ENCODE peak calls at places on chromosome 15, in four cellular contexts. G is GM23248, X is tibial nerve, Y is right cardiac atrium. H is an unnamed sample.

GRCh38 chr15:57032338-57032737 is 113.9 kb downstream of the TCF12 start:
- DNase-seq in G (no peak), X (no peak), Y (no peak), H (no peak)

GRCh38 chr15:63985221-63986184 is 60.8 kb downstream of the DAPK2 start:
- DNase-seq in G (peak), X (no peak), Y (peak), H (no peak)

GRCh38 chr15:74620636-74621545 is 5.3 kb downstream of the CLK3 start:
- DNase-seq in G (peak), X (peak), Y (peak), H (no peak)

GRCh38 chr15:75902129-75902557 is 1.5 kb upstream of the FBXO22 start:
- DNase-seq in X (no peak), G (no peak), Y (no peak), H (no peak)

GRCh38 chr15:65373163-65373651 is 4.6 kb downstream of the IGDCC3 start:
- DNase-seq in X (no peak), G (no peak), Y (no peak), H (no peak)

GRCh38 chr15:76668900-76669299 is 236.2 kb downstream of the SCAPER start:
- DNase-seq in G (no peak), X (no peak), Y (no peak), H (no peak)

GRCh38 chr15:78308422-78309021 is 9.1 kb upstream of the SKIC8 start:
- DNase-seq in X (peak), G (peak), Y (peak), H (peak)

GRCh38 chr15:43225201-43225949 is 4.6 kb upstream of the EPB42 start:
- DNase-seq in Y (no peak), X (peak), G (peak), H (peak)

GRCh38 chr15:29018406-29018805 is 132.6 kb downstream of the APBA2 start:
- DNase-seq in X (no peak), G (no peak), Y (no peak), H (no peak)

GRCh38 chr15:29612096-29612495 is 210.2 kb downstream of the TJP1 start:
- DNase-seq in Y (no peak), G (peak), X (no peak), H (no peak)

GRCh38 chr15:40100947-40101905 is 7.5 kb downstream of the BMF start:
- DNase-seq in Y (no peak), G (no peak), X (no peak), H (no peak)

GRCh38 chr15:96972201-96972600 is 641.7 kb downstream of the NR2F2 start:
- DNase-seq in X (no peak), Y (no peak), G (no peak), H (no peak)

GRCh38 chr15:36756707-36757106 is 177.3 kb downstream of the CDIN1 start:
- DNase-seq in Y (no peak), X (no peak), G (no peak), H (no peak)

GRCh38 chr15:63104727-63105126 is 16.9 kb upstream of the LACTB start:
- DNase-seq in Y (no peak), X (no peak), G (peak), H (no peak)

GRCh38 chr15:62150445-62150844 is 14.6 kb downstream of the C2CD4B start:
- DNase-seq in Y (no peak), G (no peak), X (no peak), H (no peak)

GRCh38 chr15:85379403-85380131 is 836 bp upstream of the AKAP13 start:
- DNase-seq in G (peak), Y (no peak), X (peak), H (no peak)

GRCh38 chr15:60831540-60831939 is 352.6 kb upstream of the ICE2 start:
- DNase-seq in G (peak), Y (no peak), X (no peak), H (no peak)

GRCh38 chr15:71323604-71324003 is 208.3 kb downstream of the THSD4 start:
- DNase-seq in G (no peak), Y (no peak), X (no peak), H (no peak)

GRCh38 chr15:61685513-61685912 is 374.7 kb downstream of the VPS13C start:
- DNase-seq in X (no peak), Y (no peak), G (no peak), H (no peak)

GRCh38 chr15:66701422-66702034 is 508 bp upstream of the SMAD6 start:
- DNase-seq in Y (peak), X (no peak), G (peak), H (no peak)

GRCh38 chr15:93358171-93359036 is 269.4 kb upstream of the RGMA start:
- DNase-seq in Y (no peak), X (no peak), G (no peak), H (no peak)

GRCh38 chr15:60548101-60548500 is 69.2 kb upstream of the ICE2 start:
- DNase-seq in Y (no peak), G (no peak), X (no peak), H (no peak)

GRCh38 chr15:95739161-95739560 is 591.3 kb upstream of the NR2F2 start:
- DNase-seq in X (no peak), Y (no peak), G (no peak), H (no peak)

GRCh38 chr15:33737687-33738606 is 230.3 kb upstream of the CHRM5 start:
- DNase-seq in G (peak), Y (no peak), X (peak), H (peak)

GRCh38 chr15:76139368-76140068 is 79.7 kb downstream of the TMEM266 start:
- DNase-seq in Y (peak), X (peak), G (peak), H (peak)

GRCh38 chr15:79179108-79179561 is 88.6 kb upstream of the RASGRF1 start:
- DNase-seq in Y (no peak), X (no peak), G (no peak), H (no peak)

GRCh38 chr15:42331235-42331634 is 28.1 kb upstream of the CAPN3 start:
- DNase-seq in Y (no peak), G (no peak), X (no peak), H (no peak)

GRCh38 chr15:67385971-67386370 is 131.4 kb downstream of the IQCH start:
- DNase-seq in G (peak), X (no peak), Y (no peak), H (no peak)

GRCh38 chr15:52247032-52247431 is 48.6 kb downstream of the MYO5C start:
- DNase-seq in X (no peak), G (peak), Y (no peak), H (no peak)

GRCh38 chr15:66841953-66842681 is 140.1 kb downstream of the SMAD6 start:
- DNase-seq in G (peak), X (peak), Y (peak), H (peak)

GRCh38 chr15:31752363-31752762 is 278.0 kb upstream of the CHRNA7 start:
- DNase-seq in G (peak), X (no peak), Y (no peak), H (peak)

GRCh38 chr15:36271048-36271447 is 308.4 kb upstream of the CDIN1 start:
- DNase-seq in X (no peak), Y (no peak), G (no peak), H (no peak)

GRCh38 chr15:57259511-57260143 is 116.7 kb upstream of the CGNL1 start:
- DNase-seq in Y (no peak), X (no peak), G (no peak), H (no peak)

GRCh38 chr15:72312605-72313447 is 7.1 kb downstream of the CELF6 start:
- DNase-seq in Y (peak), X (peak), G (peak), H (no peak)

DNA sequence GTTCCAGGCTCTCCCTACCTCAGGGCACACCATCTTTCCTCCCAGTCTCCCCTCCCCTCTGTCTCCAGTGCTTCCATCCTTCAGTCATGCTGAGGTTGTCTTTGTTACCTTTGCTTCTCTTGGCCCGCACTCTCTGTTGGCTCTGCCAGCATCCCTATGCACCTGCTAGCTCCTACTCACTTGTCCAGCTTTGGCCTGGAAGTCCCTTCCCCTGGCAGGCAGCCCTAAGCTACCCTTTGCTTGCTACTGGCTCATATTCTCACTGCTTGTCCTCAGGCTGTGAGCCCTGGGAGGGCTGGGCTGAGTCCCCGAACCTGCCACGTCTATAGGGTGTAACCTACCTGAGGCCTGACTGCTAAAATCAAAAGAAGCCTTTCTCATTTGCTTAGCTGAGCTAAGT is 122.7 kb downstream of the PGPEP1L start:
- DNase-seq in X (no peak), Y (no peak), G (no peak), H (no peak)
- H3K27ac ChIP-seq in X (no peak), Y (peak), G (no peak), H (no peak)

GRCh38 chr15:45128971-45129639 is 574 bp downstream of the DUOXA1 start:
- DNase-seq in Y (no peak), X (no peak), G (peak), H (no peak)
- H3K27ac ChIP-seq in Y (no peak), X (peak), G (no peak), H (no peak)

GRCh38 chr15:100901296-100901695 is 17.9 kb upstream of the LRRK1 start:
- DNase-seq in G (no peak), Y (no peak), X (no peak), H (no peak)

GRCh38 chr15:100900895-100901169 is 18.3 kb upstream of the LRRK1 start:
- DNase-seq in X (no peak), Y (no peak), G (no peak), H (no peak)

GRCh38 chr15:100901702-100902435 is 17.3 kb upstream of the LRRK1 start:
- DNase-seq in Y (no peak), G (no peak), X (no peak), H (no peak)

GRCh38 chr15:100903191-100903590 is 16.0 kb upstream of the LRRK1 start:
- DNase-seq in X (no peak), Y (no peak), G (no peak), H (no peak)

DNA sequence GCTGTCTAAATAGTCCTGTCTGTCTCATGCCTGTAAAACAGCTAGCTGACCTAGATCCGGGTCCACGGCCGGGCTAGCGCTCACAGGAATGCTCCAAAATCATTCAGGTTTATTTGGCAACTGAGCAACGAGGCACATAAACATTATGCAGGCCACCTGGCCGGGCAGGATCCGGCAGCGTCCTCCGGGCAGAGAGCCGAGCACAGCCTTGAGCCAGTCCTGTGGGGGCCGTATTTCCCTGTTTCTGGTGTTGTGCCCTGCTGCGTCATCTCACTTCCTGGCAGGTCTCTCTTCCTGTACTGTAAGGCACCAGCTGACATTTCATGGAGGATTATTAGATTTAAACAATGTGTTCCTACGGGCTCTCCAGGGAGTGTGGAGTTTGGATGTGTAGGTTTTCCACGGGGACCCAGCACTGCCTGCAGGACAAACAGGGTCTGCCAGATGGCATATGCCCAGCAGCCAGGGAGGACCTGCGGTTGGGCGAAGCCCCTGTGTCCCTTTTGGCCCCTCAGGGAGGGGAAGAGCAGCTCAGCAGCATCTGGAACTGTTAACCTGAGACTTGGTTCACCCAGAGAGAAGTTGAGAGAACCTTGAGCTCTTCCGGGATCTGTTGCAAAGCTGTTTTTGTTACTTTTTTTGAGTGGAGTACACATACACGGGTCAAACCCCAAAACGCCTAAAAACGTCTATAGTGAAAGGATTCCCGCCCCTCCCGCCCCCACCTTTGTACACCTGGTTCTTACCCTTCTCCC is 16.5 kb upstream of the LRRK1 start:
- DNase-seq in Y (peak), X (peak), G (peak), H (no peak)
- H3K27ac ChIP-seq in Y (peak), X (peak), G (peak), H (no peak)

DNA sequence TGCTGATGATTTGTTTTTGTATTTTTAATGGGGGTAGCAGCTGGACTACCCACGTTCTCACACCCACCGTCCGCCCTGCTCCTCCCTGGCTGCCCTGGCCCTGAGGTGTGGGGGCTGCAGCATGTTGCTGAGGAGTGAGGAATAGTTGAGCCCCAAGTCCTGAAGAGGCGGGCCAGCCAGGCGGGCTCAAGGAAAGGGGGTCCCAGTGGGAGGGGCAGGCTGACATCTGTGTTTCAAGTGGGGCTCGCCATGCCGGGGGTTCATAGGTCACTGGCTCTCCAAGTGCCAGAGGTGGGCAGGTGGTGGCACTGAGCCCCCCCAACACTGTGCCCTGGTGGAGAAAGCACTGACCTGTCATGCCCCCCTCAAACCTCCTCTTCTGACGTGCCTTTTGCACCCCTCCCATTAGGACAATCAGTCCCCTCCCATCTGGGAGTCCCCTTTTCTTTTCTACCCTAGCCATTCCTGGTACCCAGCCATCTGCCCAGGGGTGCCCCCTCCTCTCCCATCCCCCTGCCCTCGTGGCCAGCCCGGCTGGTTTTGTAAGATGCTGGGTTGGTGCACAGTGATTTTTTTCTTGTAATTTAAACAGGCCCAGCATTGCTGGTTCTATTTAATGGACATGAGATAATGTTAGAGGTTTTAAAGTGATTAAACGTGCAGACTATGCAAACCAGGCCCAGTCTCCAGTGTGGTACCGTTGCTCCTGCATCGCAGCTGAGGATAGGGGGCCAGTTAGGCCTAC is 1.4 kb upstream of the FES start:
- DNase-seq in Y (no peak), X (no peak), G (no peak), H (no peak)
- H3K27ac ChIP-seq in Y (peak), X (peak), G (no peak), H (peak)

DNA sequence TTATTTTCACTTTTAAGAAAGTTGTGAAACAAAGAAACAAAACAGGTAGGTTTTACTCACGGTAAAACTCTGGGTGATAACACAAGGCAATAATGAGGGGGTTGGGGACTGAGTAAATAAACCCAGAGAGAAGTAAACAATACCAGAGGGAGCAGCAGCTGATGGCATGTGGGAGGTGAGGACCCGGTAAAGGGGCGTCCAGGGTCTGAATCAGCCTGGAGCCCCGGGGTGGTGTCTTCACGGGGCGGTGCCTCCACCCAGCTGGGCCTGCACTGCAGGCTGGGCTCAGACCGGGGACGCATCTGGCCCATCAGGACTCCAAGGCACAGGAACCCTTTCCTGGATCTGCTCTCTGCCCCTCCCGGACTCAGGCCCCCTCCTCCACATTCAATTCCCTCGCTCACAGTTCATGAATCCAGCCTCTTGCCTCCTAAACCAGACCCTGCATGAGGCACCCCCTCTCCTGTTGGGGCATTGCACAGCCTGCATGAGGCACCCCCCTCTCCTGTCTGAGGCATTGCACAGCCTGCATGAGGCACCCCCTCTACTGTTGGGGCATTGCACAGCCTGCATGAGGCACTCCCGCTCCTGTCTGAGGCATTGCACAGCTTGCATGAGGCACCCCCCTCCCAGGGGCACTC is 73.9 kb upstream of the MFGE8 start:
- DNase-seq in G (no peak), X (no peak), Y (no peak), H (no peak)
- H3K27ac ChIP-seq in G (no peak), X (no peak), Y (no peak), H (no peak)

DNA sequence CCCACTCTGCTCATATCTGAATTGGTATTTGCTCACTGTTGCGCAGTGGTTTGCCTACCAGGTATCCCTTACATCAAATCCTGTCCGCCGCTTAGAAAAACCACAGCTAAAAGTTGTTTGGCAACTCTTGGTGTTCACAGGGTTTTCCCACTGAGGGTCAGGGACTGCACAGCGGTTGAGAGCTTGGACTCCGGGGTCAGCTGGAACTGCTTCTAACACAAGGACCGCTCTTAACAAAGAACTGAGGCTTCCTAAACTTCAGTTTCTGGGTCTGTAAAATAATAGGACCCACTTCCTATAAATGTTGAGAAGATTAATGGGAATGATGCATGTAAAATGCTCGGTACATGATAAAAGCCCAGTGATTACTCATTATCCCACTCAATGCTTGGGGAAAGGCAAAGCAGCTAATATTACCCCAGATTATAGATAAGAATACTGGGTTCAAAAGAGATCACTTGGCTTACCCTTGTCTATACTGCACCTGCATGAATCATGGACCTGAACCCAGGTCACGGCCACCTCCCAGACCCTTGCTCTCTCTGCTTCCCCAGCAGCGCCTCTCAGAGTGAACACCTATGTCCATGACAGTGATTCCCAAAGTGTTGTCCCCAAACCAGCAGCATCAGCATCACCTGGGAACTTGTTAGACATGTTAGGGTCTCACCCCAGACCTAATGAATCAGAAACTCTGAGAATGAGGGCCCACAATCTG is 36.1 kb downstream of the LIPC start:
- DNase-seq in X (no peak), G (no peak), Y (no peak), H (no peak)
- H3K27ac ChIP-seq in X (no peak), G (no peak), Y (no peak), H (no peak)